ENCODE peak calls at places on chromosomes 7 and 10, in seven cellular contexts. P is coronary artery, W is ovary, B is thoracic aorta, G is RWPE1, U is heart left ventricle, M is hepatocyte. O is an unnamed sample.

GRCh38 chr10:70201105-70201504 is 30.8 kb upstream of the SAR1A start:
- DNase-seq in M (no peak), P (no peak), W (no peak), G (no peak), B (no peak), U (no peak), O (no peak)

GRCh38 chr7:27606270-27607209 is 56.1 kb downstream of the HIBADH start:
- DNase-seq in W (no peak), G (no peak), B (no peak), M (peak), U (no peak), P (no peak), O (no peak)

GRCh38 chr10:122261584-122261983 is 9.5 kb upstream of the BTBD16 start:
- DNase-seq in U (no peak), G (no peak), B (no peak), M (no peak), P (no peak), W (no peak), O (no peak)

GRCh38 chr7:20314216-20314615 is 16.5 kb upstream of the ITGB8 start:
- DNase-seq in G (no peak), M (no peak), P (no peak), W (no peak), B (no peak), U (no peak), O (no peak)

GRCh38 chr7:129209067-129209926 is 15.5 kb upstream of the AHCYL2 start:
- DNase-seq in P (no peak), B (no peak), G (no peak), W (peak), M (no peak), U (no peak), O (no peak)

GRCh38 chr7:116150588-116150987 is 59.8 kb upstream of the TES start:
- DNase-seq in M (no peak), U (no peak), W (no peak), P (no peak), B (no peak), G (no peak), O (no peak)

GRCh38 chr10:71094712-71095390 is 117.5 kb upstream of the UNC5B start:
- DNase-seq in W (no peak), P (no peak), M (no peak), B (no peak), G (no peak), U (no peak), O (no peak)

GRCh38 chr10:99676895-99677294 is 17.6 kb downstream of the ENTPD7 start:
- DNase-seq in G (no peak), P (no peak), B (no peak), W (no peak), M (no peak), U (no peak), O (no peak)

GRCh38 chr7:64999165-65000004 is 7.1 kb downstream of the ERV3-1 start:
- DNase-seq in U (no peak), P (peak), B (no peak), M (peak), W (no peak), G (peak), O (no peak)

GRCh38 chr10:110425684-110426293 is 71.9 kb upstream of the DUSP5 start:
- DNase-seq in U (no peak), P (no peak), B (no peak), G (no peak), W (no peak), M (no peak), O (no peak)

GRCh38 chr7:95577137-95577536 is 19.2 kb downstream of the PDK4 start:
- DNase-seq in P (no peak), U (no peak), M (no peak), G (peak), B (no peak), W (no peak), O (no peak)

GRCh38 chr7:115099906-115100305 is 178.0 kb downstream of the MDFIC start:
- DNase-seq in W (no peak), G (peak), U (no peak), B (no peak), P (no peak), M (peak), O (no peak)

GRCh38 chr7:45890902-45891461 is 2.7 kb downstream of the IGFBP1 start:
- DNase-seq in G (peak), P (no peak), M (peak), U (no peak), W (no peak), B (no peak), O (no peak)

GRCh38 chr10:14592566-14592965 is 182.1 kb downstream of the FAM107B start:
- DNase-seq in U (no peak), G (no peak), M (no peak), B (no peak), P (no peak), W (no peak), O (no peak)

GRCh38 chr7:75957021-75957736 is 37.2 kb downstream of the TMEM120A start:
- DNase-seq in U (no peak), P (no peak), B (no peak), G (no peak), W (no peak), M (peak), O (no peak)

GRCh38 chr10:64014281-64014680 is 493.1 kb downstream of the REEP3 start:
- DNase-seq in U (no peak), M (no peak), P (no peak), W (no peak), B (no peak), G (no peak), O (no peak)

GRCh38 chr10:10677479-10677878 is 340.2 kb upstream of the CELF2 start:
- DNase-seq in G (peak), B (no peak), M (peak), W (peak), P (no peak), U (peak), O (peak)

GRCh38 chr7:6271091-6271658 is 1.2 kb downstream of the CYTH3 start:
- DNase-seq in B (peak), U (peak), P (peak), G (peak), W (peak), M (peak), O (no peak)

GRCh38 chr10:24603333-24603732 is 120.4 kb downstream of the ARHGAP21 start:
- DNase-seq in M (no peak), P (no peak), B (no peak), W (no peak), U (no peak), G (peak), O (no peak)

GRCh38 chr10:3820255-3820654 is 35.2 kb upstream of the KLF6 start:
- DNase-seq in W (no peak), B (no peak), M (peak), G (no peak), U (no peak), P (no peak), O (no peak)

GRCh38 chr10:61786728-61787127 is 114.8 kb upstream of the ARID5B start:
- DNase-seq in B (no peak), M (no peak), U (no peak), G (peak), P (no peak), W (no peak), O (no peak)

GRCh38 chr7:123682690-123683089 is 27.0 kb downstream of the LMOD2 start:
- DNase-seq in G (peak), M (peak), B (no peak), P (no peak), U (no peak), W (no peak), O (no peak)

GRCh38 chr7:28748934-28749584 is 209.1 kb downstream of the TRIL start:
- DNase-seq in M (peak), B (peak), U (no peak), G (peak), P (no peak), W (no peak), O (no peak)
- TF ChIP-seq CTCF in M (no peak), B (no peak), U (no peak), G (no peak), P (no peak), W (no peak), O (no peak)

DNA sequence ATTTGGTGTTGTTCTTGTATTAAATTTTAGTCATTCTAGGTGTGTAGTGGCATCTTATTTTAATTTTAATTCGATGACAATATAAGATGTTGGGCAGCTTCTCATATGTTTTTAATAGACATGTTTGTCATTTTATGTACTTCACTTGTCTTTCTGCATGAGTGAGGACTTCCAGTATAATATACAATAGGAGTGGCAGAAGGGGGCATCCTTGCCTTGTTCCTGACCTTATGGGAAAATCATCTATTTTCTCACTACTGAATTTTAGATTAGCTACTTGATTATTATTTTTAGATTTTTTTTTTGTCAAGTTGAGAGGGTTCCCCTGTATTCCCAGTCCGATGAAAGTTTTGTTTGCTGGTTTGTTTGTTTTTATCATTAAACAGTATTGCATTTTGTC is 495.2 kb upstream of the GRM3 start:
- DNase-seq in G (no peak), M (no peak), B (no peak), P (no peak), U (no peak), W (no peak), O (no peak)
- TF ChIP-seq CTCF in G (no peak), M (peak), B (no peak), P (no peak), U (no peak), W (no peak), O (no peak)

GRCh38 chr7:220151-220841 is 27.9 kb downstream of the FAM20C start:
- DNase-seq in P (no peak), B (no peak), M (no peak), U (no peak), W (no peak), G (no peak), O (no peak)
- TF ChIP-seq CTCF in P (no peak), B (no peak), M (peak), U (no peak), W (no peak), G (no peak), O (peak)

GRCh38 chr10:131858118-131858515 is 42.7 kb upstream of the PPP2R2D start:
- DNase-seq in G (no peak), P (no peak), B (no peak), U (peak), W (peak), M (no peak), O (no peak)

GRCh38 chr10:131857156-131858117 is 43.4 kb upstream of the PPP2R2D start:
- DNase-seq in G (no peak), W (peak), U (peak), P (no peak), M (no peak), B (no peak), O (no peak)

GRCh38 chr10:131859341-131860020 is 41.3 kb upstream of the PPP2R2D start:
- DNase-seq in P (no peak), G (no peak), W (no peak), B (no peak), U (peak), M (no peak), O (peak)

GRCh38 chr10:131860806-131861440 is 39.9 kb upstream of the PPP2R2D start:
- DNase-seq in U (peak), W (peak), M (no peak), B (no peak), P (no peak), G (no peak), O (no peak)

GRCh38 chr10:131858583-131859340 is 42.0 kb upstream of the PPP2R2D start:
- DNase-seq in B (no peak), W (peak), U (peak), M (no peak), P (no peak), G (no peak), O (no peak)
- TF ChIP-seq CTCF in B (no peak), W (no peak), U (no peak), M (no peak), P (no peak), G (no peak), O (no peak)

GRCh38 chr7:100189061-100189460 is 11.3 kb downstream of the STAG3 start:
- DNase-seq in B (no peak), M (no peak), P (no peak), G (no peak), W (no peak), U (no peak), O (no peak)
- TF ChIP-seq CTCF in B (no peak), M (no peak), P (no peak), G (no peak), W (no peak), U (no peak), O (peak)

O was measured in progenitor cell of endocrine pancreas.